ENCODE peak calls at places on chromosomes 7 and 10, in five cellular contexts. One of them, this sample, is unnamed. For H3K4me1, the result is how much of the 10 kb centered on the place peaks cover.

GRCh38 chr7:16365177-16365576 is 56.2 kb downstream of the CRPPA start:
- DNase-seq in transverse colon: no peak
- DNase-seq in neural progenitor cell: no peak
- DNase-seq in colonic mucosa: no peak
- DNase-seq in stomach: no peak
- DNase-seq in this sample: no peak

GRCh38 chr10:9621216-9621615 is 1396.5 kb upstream of the CELF2 start:
- DNase-seq in neural progenitor cell: no peak
- DNase-seq in colonic mucosa: no peak
- DNase-seq in stomach: no peak
- DNase-seq in transverse colon: no peak
- DNase-seq in this sample: no peak

GRCh38 chr7:84631913-84632312 is 437.3 kb upstream of the SEMA3A start:
- DNase-seq in stomach: no peak
- DNase-seq in neural progenitor cell: no peak
- DNase-seq in colonic mucosa: no peak
- DNase-seq in transverse colon: no peak
- DNase-seq in this sample: no peak

GRCh38 chr7:143410523-143411004 is 1.9 kb upstream of the EPHA1 start:
- DNase-seq in transverse colon: no peak
- DNase-seq in stomach: no peak
- DNase-seq in colonic mucosa: no peak
- DNase-seq in neural progenitor cell: no peak
- DNase-seq in this sample: no peak

GRCh38 chr7:93751421-93751820 is 139.1 kb downstream of the TFPI2 start:
- DNase-seq in neural progenitor cell: no peak
- DNase-seq in stomach: no peak
- DNase-seq in colonic mucosa: no peak
- DNase-seq in transverse colon: no peak
- DNase-seq in this sample: no peak

GRCh38 chr10:126421745-126422144 is 33.5 kb upstream of the ADAM12 start:
- DNase-seq in stomach: no peak
- DNase-seq in colonic mucosa: no peak
- DNase-seq in neural progenitor cell: no peak
- DNase-seq in transverse colon: no peak
- DNase-seq in this sample: no peak

GRCh38 chr7:138008588-138009349 is 6.9 kb upstream of the CREB3L2 start:
- DNase-seq in colonic mucosa: peak
- DNase-seq in neural progenitor cell: peak
- DNase-seq in stomach: no peak
- DNase-seq in transverse colon: peak
- DNase-seq in this sample: no peak

GRCh38 chr10:48981310-48981907 is 41.8 kb upstream of the LRRC18 start:
- DNase-seq in neural progenitor cell: peak
- DNase-seq in colonic mucosa: peak
- DNase-seq in transverse colon: peak
- DNase-seq in stomach: peak
- DNase-seq in this sample: peak

GRCh38 chr10:22931948-22932347 is 4.1 kb downstream of the ARMC3 start:
- DNase-seq in transverse colon: no peak
- DNase-seq in stomach: peak
- DNase-seq in neural progenitor cell: no peak
- DNase-seq in colonic mucosa: no peak
- DNase-seq in this sample: no peak

GRCh38 chr7:84469034-84469433 is 274.4 kb upstream of the SEMA3A start:
- DNase-seq in neural progenitor cell: no peak
- DNase-seq in colonic mucosa: no peak
- DNase-seq in transverse colon: no peak
- DNase-seq in stomach: no peak
- DNase-seq in this sample: no peak

GRCh38 chr10:88582806-88583583 is at the start of gene RNLS:
- DNase-seq in stomach: peak
- DNase-seq in transverse colon: peak
- DNase-seq in neural progenitor cell: peak
- DNase-seq in colonic mucosa: peak
- DNase-seq in this sample: peak
- TF ChIP-seq CTCF in stomach: peak
- TF ChIP-seq CTCF in transverse colon: peak
- TF ChIP-seq CTCF in neural progenitor cell: peak
- TF ChIP-seq CTCF in colonic mucosa: peak
- TF ChIP-seq CTCF in this sample: peak

DNA sequence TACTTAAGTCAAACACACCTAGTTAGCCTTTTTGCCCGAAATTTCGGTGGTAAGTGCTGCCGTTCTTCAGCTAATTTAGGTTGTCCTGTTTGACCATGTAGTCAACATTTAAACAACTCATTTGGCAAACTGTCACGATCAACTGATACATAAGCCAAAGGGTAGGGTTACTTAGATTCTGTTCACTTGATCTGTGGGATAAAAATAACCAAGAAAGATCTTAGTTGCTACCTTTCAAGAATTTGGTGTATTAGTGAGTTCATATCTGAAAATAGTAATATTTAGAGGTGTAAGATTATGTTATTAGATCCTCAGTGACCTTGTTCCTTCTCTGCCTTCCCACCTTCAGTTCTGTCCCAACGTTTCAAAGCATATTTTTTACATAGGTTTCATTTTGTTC is 2.0 kb downstream of the TNKS2 start:
- DNase-seq in transverse colon: no peak
- DNase-seq in neural progenitor cell: no peak
- DNase-seq in stomach: no peak
- DNase-seq in colonic mucosa: no peak
- DNase-seq in this sample: no peak
- H3K4me1 ChIP-seq in transverse colon: under half
- H3K4me1 ChIP-seq in neural progenitor cell: under half
- H3K4me1 ChIP-seq in stomach: half or more
- H3K4me1 ChIP-seq in colonic mucosa: under half
- H3K4me1 ChIP-seq in this sample: under half

GRCh38 chr10:122140477-122140902 is 130.6 kb upstream of the BTBD16 start:
- DNase-seq in stomach: no peak
- DNase-seq in colonic mucosa: no peak
- DNase-seq in neural progenitor cell: no peak
- DNase-seq in transverse colon: no peak
- DNase-seq in this sample: no peak
- H3K4me3 ChIP-seq in stomach: no peak
- H3K4me3 ChIP-seq in colonic mucosa: no peak
- H3K4me3 ChIP-seq in neural progenitor cell: no peak
- H3K4me3 ChIP-seq in transverse colon: no peak
- H3K4me3 ChIP-seq in this sample: no peak

GRCh38 chr7:13727279-13727678 is 262.2 kb downstream of the ETV1 start:
- DNase-seq in transverse colon: no peak
- DNase-seq in colonic mucosa: no peak
- DNase-seq in stomach: no peak
- DNase-seq in neural progenitor cell: no peak
- DNase-seq in this sample: peak

GRCh38 chr7:13724631-13725566 is 264.6 kb downstream of the ETV1 start:
- DNase-seq in colonic mucosa: no peak
- DNase-seq in stomach: no peak
- DNase-seq in neural progenitor cell: no peak
- DNase-seq in transverse colon: no peak
- DNase-seq in this sample: no peak

DNA sequence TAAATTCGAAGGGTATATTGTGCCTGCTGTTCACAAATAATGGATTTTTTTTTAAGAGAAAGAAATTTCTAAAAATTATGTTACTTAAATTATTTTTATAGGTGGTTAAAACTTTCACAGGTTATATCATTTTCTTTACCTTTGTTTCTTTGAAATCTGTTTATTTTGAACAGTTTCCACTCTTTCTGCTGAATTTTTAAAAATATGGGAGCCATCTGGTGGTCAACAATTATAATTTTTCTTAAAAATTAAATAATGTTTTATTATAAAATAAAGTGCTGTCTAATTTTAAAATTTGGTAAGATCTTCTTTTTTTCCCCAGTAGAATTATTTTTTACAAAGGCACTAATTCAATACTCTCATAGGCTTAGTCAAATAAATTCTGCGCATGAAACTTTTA is 263.9 kb downstream of the ETV1 start:
- DNase-seq in colonic mucosa: no peak
- DNase-seq in transverse colon: no peak
- DNase-seq in stomach: no peak
- DNase-seq in neural progenitor cell: no peak
- DNase-seq in this sample: no peak
- TF ChIP-seq CTCF in colonic mucosa: no peak
- TF ChIP-seq CTCF in transverse colon: no peak
- TF ChIP-seq CTCF in stomach: no peak
- TF ChIP-seq CTCF in neural progenitor cell: peak
- TF ChIP-seq CTCF in this sample: no peak

GRCh38 chr10:314871-315270 is 179.6 kb downstream of the ZMYND11 start:
- DNase-seq in transverse colon: no peak
- DNase-seq in stomach: no peak
- DNase-seq in colonic mucosa: no peak
- DNase-seq in neural progenitor cell: no peak
- DNase-seq in this sample: no peak
- H3K4me1 ChIP-seq in transverse colon: under half
- H3K4me1 ChIP-seq in stomach: under half
- H3K4me1 ChIP-seq in colonic mucosa: under half
- H3K4me1 ChIP-seq in neural progenitor cell: under half
- H3K4me1 ChIP-seq in this sample: under half

DNA sequence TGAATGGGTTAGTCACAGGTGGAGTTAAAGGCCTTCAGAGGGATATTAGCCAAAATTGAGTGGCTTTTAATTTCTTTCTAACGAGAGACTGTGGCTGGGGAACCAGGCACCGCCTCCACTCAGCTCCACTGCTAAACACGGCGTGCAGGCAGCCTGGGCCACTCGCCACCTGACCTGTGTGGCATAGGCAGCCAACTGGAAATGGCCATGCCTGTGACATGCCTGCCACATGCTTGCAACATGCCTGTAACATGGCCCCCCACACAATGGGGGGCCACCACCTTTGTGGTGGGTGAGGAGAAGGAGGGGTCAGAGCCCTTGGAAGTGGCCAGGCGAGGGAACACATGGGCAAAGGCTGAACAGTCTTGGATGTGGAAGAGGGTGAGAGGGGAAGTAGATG is 60.1 kb upstream of the PAX2 start:
- DNase-seq in transverse colon: no peak
- DNase-seq in neural progenitor cell: no peak
- DNase-seq in stomach: no peak
- DNase-seq in colonic mucosa: no peak
- DNase-seq in this sample: no peak
- H3K4me3 ChIP-seq in transverse colon: no peak
- H3K4me3 ChIP-seq in neural progenitor cell: no peak
- H3K4me3 ChIP-seq in stomach: no peak
- H3K4me3 ChIP-seq in colonic mucosa: no peak
- H3K4me3 ChIP-seq in this sample: no peak

GRCh38 chr7:123135960-123136359 is 63.8 kb downstream of the SLC13A1 start:
- DNase-seq in colonic mucosa: no peak
- DNase-seq in neural progenitor cell: no peak
- DNase-seq in transverse colon: no peak
- DNase-seq in stomach: no peak
- DNase-seq in this sample: no peak

GRCh38 chr7:123126691-123127090 is 73.1 kb downstream of the SLC13A1 start:
- DNase-seq in transverse colon: no peak
- DNase-seq in neural progenitor cell: no peak
- DNase-seq in stomach: no peak
- DNase-seq in colonic mucosa: no peak
- DNase-seq in this sample: no peak

GRCh38 chr7:123133924-123134323 is 65.8 kb downstream of the SLC13A1 start:
- DNase-seq in transverse colon: no peak
- DNase-seq in neural progenitor cell: no peak
- DNase-seq in colonic mucosa: no peak
- DNase-seq in stomach: no peak
- DNase-seq in this sample: no peak

GRCh38 chr7:123131556-123132345 is 68.0 kb downstream of the SLC13A1 start:
- DNase-seq in colonic mucosa: no peak
- DNase-seq in transverse colon: no peak
- DNase-seq in neural progenitor cell: no peak
- DNase-seq in stomach: no peak
- DNase-seq in this sample: no peak

DNA sequence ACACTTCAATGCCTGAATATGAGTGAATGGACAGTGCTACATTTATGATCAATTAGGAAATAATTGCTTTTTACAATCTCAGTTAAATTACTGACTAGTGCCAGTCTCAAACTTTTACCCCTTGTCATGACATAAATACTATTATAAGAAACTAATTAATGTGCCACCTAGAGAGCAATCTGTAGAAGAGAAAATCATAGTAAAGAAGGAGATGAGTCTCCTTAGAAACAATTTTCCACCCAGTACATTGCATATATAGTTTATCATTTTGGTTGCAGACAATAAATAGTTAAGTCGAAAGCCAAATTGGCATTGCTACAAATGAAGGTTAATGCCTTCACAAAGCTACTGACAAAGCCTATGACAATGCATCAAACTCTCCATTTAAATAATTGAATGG is 68.6 kb downstream of the SLC13A1 start:
- DNase-seq in neural progenitor cell: no peak
- DNase-seq in colonic mucosa: no peak
- DNase-seq in stomach: no peak
- DNase-seq in transverse colon: no peak
- DNase-seq in this sample: no peak
- TF ChIP-seq CTCF in neural progenitor cell: peak
- TF ChIP-seq CTCF in colonic mucosa: no peak
- TF ChIP-seq CTCF in stomach: no peak
- TF ChIP-seq CTCF in transverse colon: no peak
- TF ChIP-seq CTCF in this sample: no peak

GRCh38 chr7:121428857-121429489 is 32.9 kb upstream of the FAM3C start:
- DNase-seq in stomach: no peak
- DNase-seq in transverse colon: no peak
- DNase-seq in colonic mucosa: no peak
- DNase-seq in neural progenitor cell: no peak
- DNase-seq in this sample: no peak
- H3K4me1 ChIP-seq in stomach: under half
- H3K4me1 ChIP-seq in transverse colon: under half
- H3K4me1 ChIP-seq in colonic mucosa: under half
- H3K4me1 ChIP-seq in neural progenitor cell: under half
- H3K4me1 ChIP-seq in this sample: under half

GRCh38 chr7:2520808-2521146 is 1.2 kb downstream of the LFNG start:
- DNase-seq in neural progenitor cell: no peak
- DNase-seq in transverse colon: peak
- DNase-seq in stomach: no peak
- DNase-seq in colonic mucosa: peak
- DNase-seq in this sample: no peak
- H3K4me3 ChIP-seq in neural progenitor cell: peak
- H3K4me3 ChIP-seq in transverse colon: peak
- H3K4me3 ChIP-seq in stomach: peak
- H3K4me3 ChIP-seq in colonic mucosa: peak
- H3K4me3 ChIP-seq in this sample: peak